ENCODE peak calls at places on chromosomes 7 and 10, in nine cellular contexts. O is fibroblast of mammary gland, S is psoas muscle, X is thyroid gland, Y is left lung, U is GM23338, A is astrocyte, N is colonic mucosa, H is heart right ventricle. Z is an unnamed sample.

GRCh38 chr7:127873151-127873550 is 158.1 kb downstream of the LRRC4 start:
- DNase-seq in O (no peak), S (no peak), X (no peak), Y (no peak), U (no peak), A (no peak), N (no peak), H (no peak), Z (no peak)

GRCh38 chr10:124005991-124006392 is 87.4 kb downstream of the CHST15 start:
- DNase-seq in O (peak), S (no peak), X (no peak), Y (no peak), U (no peak), A (no peak), N (no peak), H (no peak), Z (no peak)

GRCh38 chr10:43196131-43196980 is 58.1 kb downstream of the CSGALNACT2 start:
- DNase-seq in O (no peak), S (no peak), X (no peak), Y (no peak), U (no peak), A (no peak), N (no peak), H (peak), Z (no peak)

GRCh38 chr7:36625247-36625646 is 99.0 kb downstream of the AOAH start:
- DNase-seq in O (no peak), S (no peak), X (no peak), Y (no peak), U (no peak), A (no peak), N (no peak), H (no peak), Z (no peak)

GRCh38 chr10:18594574-18595156 is 56.7 kb downstream of the NSUN6 start:
- DNase-seq in O (peak), S (no peak), X (no peak), Y (no peak), U (peak), A (no peak), N (no peak), H (no peak), Z (no peak)

GRCh38 chr7:22357311-22358175 is 589 bp upstream of the RAPGEF5 start:
- DNase-seq in O (peak), S (no peak), X (no peak), Y (no peak), U (peak), A (peak), N (peak), H (peak), Z (no peak)

GRCh38 chr7:111753968-111754367 is 191.7 kb upstream of the IMMP2L start:
- DNase-seq in O (peak), S (no peak), X (no peak), Y (no peak), U (no peak), A (peak), N (no peak), H (no peak), Z (no peak)

GRCh38 chr10:101720606-101721230 is 25.7 kb upstream of the FBXW4 start:
- DNase-seq in O (no peak), S (no peak), X (no peak), Y (no peak), U (no peak), A (no peak), N (no peak), H (no peak), Z (no peak)

GRCh38 chr10:110425684-110426293 is 71.9 kb upstream of the DUSP5 start:
- DNase-seq in O (peak), S (no peak), X (no peak), Y (no peak), U (no peak), A (peak), N (no peak), H (no peak), Z (peak)

GRCh38 chr10:2508971-2509605 is 558.3 kb upstream of the PFKP start:
- DNase-seq in O (peak), S (no peak), X (no peak), Y (no peak), U (no peak), A (peak), N (no peak), H (no peak), Z (no peak)

GRCh38 chr7:143455494-143455893 is 12.2 kb downstream of the TAS2R60 start:
- DNase-seq in O (no peak), S (no peak), X (no peak), Y (no peak), U (no peak), A (no peak), N (no peak), H (no peak), Z (no peak)

GRCh38 chr10:70540089-70540788 is 61.7 kb downstream of the PALD1 start:
- DNase-seq in O (no peak), S (no peak), X (no peak), Y (no peak), U (peak), A (no peak), N (no peak), H (peak), Z (no peak)

GRCh38 chr10:45460235-45460878 is 86.3 kb downstream of the ALOX5 start:
- DNase-seq in O (no peak), S (no peak), X (no peak), Y (no peak), U (no peak), A (no peak), N (no peak), H (no peak), Z (no peak)

GRCh38 chr10:53315709-53316108 is 543.1 kb upstream of the MBL2 start:
- DNase-seq in O (peak), S (no peak), X (no peak), Y (no peak), U (peak), A (peak), N (no peak), H (no peak), Z (no peak)

GRCh38 chr7:47326808-47327207 is 255.1 kb downstream of the TNS3 start:
- DNase-seq in O (peak), S (peak), X (peak), Y (no peak), U (no peak), A (peak), N (peak), H (peak), Z (no peak)

GRCh38 chr7:68224041-68224534 is 1227.5 kb downstream of the TYW1 start:
- DNase-seq in O (no peak), S (no peak), X (peak), Y (no peak), U (no peak), A (no peak), N (no peak), H (no peak), Z (no peak)

GRCh38 chr7:54397836-54398612 is 144.2 kb upstream of the VSTM2A start:
- DNase-seq in O (peak), S (no peak), X (no peak), Y (no peak), U (peak), A (no peak), N (no peak), H (no peak), Z (no peak)

GRCh38 chr10:112227331-112227961 is 43.9 kb upstream of the GPAM start:
- DNase-seq in O (peak), S (no peak), X (peak), Y (no peak), U (no peak), A (peak), N (no peak), H (no peak), Z (no peak)

GRCh38 chr7:21902240-21902639 is 43.5 kb downstream of the CDCA7L start:
- DNase-seq in O (peak), S (no peak), X (no peak), Y (no peak), U (no peak), A (peak), N (no peak), H (no peak), Z (no peak)

GRCh38 chr10:3060481-3060889 is 6.9 kb upstream of the PFKP start:
- DNase-seq in O (no peak), S (no peak), X (no peak), Y (no peak), U (no peak), A (no peak), N (no peak), H (no peak), Z (no peak)

GRCh38 chr10:122267849-122268737 is 3.0 kb upstream of the BTBD16 start:
- DNase-seq in O (peak), S (peak), X (peak), Y (peak), U (peak), A (no peak), N (peak), H (no peak), Z (peak)

GRCh38 chr7:22013711-22014110 is 68.0 kb upstream of the CDCA7L start:
- DNase-seq in O (no peak), S (no peak), X (peak), Y (no peak), U (no peak), A (no peak), N (no peak), H (no peak), Z (no peak)

GRCh38 chr10:79130846-79131245 is 62.1 kb downstream of the ZMIZ1 start:
- DNase-seq in O (no peak), S (no peak), X (no peak), Y (no peak), U (peak), A (no peak), N (no peak), H (no peak), Z (no peak)

GRCh38 chr7:13312327-13312726 is 624.9 kb downstream of the ARL4A start:
- DNase-seq in O (peak), S (no peak), X (no peak), Y (no peak), U (peak), A (no peak), N (no peak), H (no peak), Z (no peak)

GRCh38 chr10:103510046-103510685 is 16.7 kb downstream of the NEURL1 start:
- DNase-seq in O (no peak), S (no peak), X (no peak), Y (no peak), U (no peak), A (no peak), N (no peak), H (no peak), Z (no peak)

GRCh38 chr7:55129409-55130078 is 110.7 kb downstream of the EGFR start:
- DNase-seq in O (peak), S (no peak), X (no peak), Y (no peak), U (no peak), A (peak), N (peak), H (no peak), Z (no peak)

GRCh38 chr10:28054211-28054888 is 55.5 kb upstream of the ODAD2 start:
- DNase-seq in O (peak), S (no peak), X (no peak), Y (no peak), U (no peak), A (peak), N (no peak), H (no peak), Z (no peak)

GRCh38 chr10:114917927-114918672 is 19.9 kb upstream of the TRUB1 start:
- DNase-seq in O (peak), S (no peak), X (no peak), Y (no peak), U (peak), A (peak), N (no peak), H (no peak), Z (no peak)

GRCh38 chr10:31871266-31871887 is 57.3 kb downstream of the ARHGAP12 start:
- DNase-seq in O (no peak), S (no peak), X (no peak), Y (no peak), U (no peak), A (no peak), N (no peak), H (no peak), Z (no peak)

GRCh38 chr10:74067373-74068370 is 69.8 kb downstream of the VCL start:
- DNase-seq in O (peak), S (no peak), X (no peak), Y (no peak), U (no peak), A (peak), N (no peak), H (no peak), Z (no peak)

GRCh38 chr7:85830982-85831381 is 644.1 kb upstream of the SEMA3D start:
- DNase-seq in O (no peak), S (no peak), X (no peak), Y (no peak), U (no peak), A (no peak), N (no peak), H (no peak), Z (no peak)

GRCh38 chr10:125097409-125098070 is 62.8 kb downstream of the CTBP2 start:
- DNase-seq in O (no peak), S (no peak), X (no peak), Y (no peak), U (no peak), A (no peak), N (no peak), H (no peak), Z (no peak)

GRCh38 chr10:42304341-42304740 is 334.0 kb downstream of the ZNF33B start:
- DNase-seq in O (no peak), S (no peak), X (no peak), Y (no peak), U (no peak), A (no peak), N (no peak), H (no peak), Z (no peak)

DNA sequence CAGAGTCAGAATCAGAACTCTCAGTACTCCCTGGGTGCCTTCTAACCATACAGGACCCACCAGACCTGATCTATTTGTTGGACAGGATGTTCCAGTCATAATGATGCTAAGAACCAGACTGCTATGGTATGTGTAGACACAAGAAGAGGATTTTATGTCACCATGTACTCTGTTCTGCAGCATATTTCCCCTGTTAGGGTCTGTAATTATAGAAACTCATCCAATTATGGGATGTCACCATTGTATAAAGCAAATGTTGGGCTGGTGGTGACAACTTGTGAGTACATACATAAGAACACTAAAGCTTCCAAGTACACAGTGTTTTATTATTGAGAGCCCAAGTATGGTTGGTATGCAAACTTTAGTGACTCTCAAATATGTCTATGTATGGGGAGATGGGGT is 67.1 kb upstream of the AGBL3 start:
- DNase-seq in O (peak), S (no peak), X (no peak), Y (no peak), U (no peak), A (no peak), N (no peak), H (no peak), Z (no peak)
- TF ChIP-seq CTCF in O (no peak), S (no peak), X (no peak), Y (no peak), U (no peak), A (no peak), N (no peak), H (no peak), Z (no peak)

GRCh38 chr10:132338876-132339275 is 6.9 kb downstream of the LRRC27 start:
- DNase-seq in O (no peak), S (no peak), X (no peak), Y (no peak), U (no peak), A (no peak), N (no peak), H (no peak), Z (no peak)

GRCh38 chr10:132334883-132335188 is 2.8 kb downstream of the LRRC27 start:
- DNase-seq in O (no peak), S (no peak), X (no peak), Y (no peak), U (no peak), A (no peak), N (no peak), H (no peak), Z (no peak)

GRCh38 chr10:132336064-132336746 is 4.2 kb downstream of the LRRC27 start:
- DNase-seq in O (no peak), S (no peak), X (no peak), Y (no peak), U (no peak), A (no peak), N (no peak), H (no peak), Z (no peak)

GRCh38 chr10:132335189-132336063 is 3.4 kb downstream of the LRRC27 start:
- DNase-seq in O (no peak), S (no peak), X (no peak), Y (no peak), U (peak), A (no peak), N (no peak), H (peak), Z (no peak)

DNA sequence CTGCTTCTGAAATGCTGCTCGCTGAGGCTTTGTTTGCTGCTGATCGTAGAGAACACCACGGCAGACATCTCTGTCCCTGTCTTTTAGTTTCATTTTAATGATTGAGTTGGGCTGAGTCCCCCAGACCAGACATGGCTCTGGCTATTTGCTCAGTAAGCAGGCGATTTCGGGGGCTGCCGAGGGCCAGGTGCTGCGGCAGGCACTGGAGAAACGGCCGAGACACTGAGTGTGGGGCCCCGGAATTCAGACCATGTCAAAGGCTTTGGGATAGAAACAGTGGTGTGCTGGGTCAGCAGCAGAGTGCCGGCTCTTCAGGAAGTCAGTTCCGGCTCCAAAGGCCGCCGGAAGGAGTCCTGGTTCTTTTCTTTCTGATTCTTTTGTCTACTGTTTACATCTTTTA is 5.0 kb downstream of the LRRC27 start:
- DNase-seq in O (no peak), S (no peak), X (no peak), Y (no peak), U (peak), A (peak), N (no peak), H (no peak), Z (no peak)
- H3K4me3 ChIP-seq in O (peak), S (peak), X (peak), Y (peak), U (no peak), A (peak), N (peak), H (peak), Z (no peak)

GRCh38 chr10:98676895-98677294 is 230.2 kb upstream of the HPS1 start:
- DNase-seq in O (no peak), S (no peak), X (no peak), Y (no peak), U (peak), A (no peak), N (no peak), H (no peak), Z (no peak)
- TF ChIP-seq CTCF in O (peak), S (no peak), X (no peak), Y (no peak), U (peak), A (no peak), N (no peak), H (no peak), Z (no peak)

GRCh38 chr10:77631241-77631640 is 6.4 kb downstream of the KCNMA1 start:
- DNase-seq in O (no peak), S (no peak), X (no peak), Y (no peak), U (no peak), A (no peak), N (no peak), H (no peak), Z (no peak)
- H3K4me3 ChIP-seq in O (no peak), S (no peak), X (no peak), Y (no peak), U (no peak), A (no peak), N (no peak), H (no peak), Z (no peak)

GRCh38 chr10:62817120-62817762 is 1.1 kb upstream of the EGR2 start:
- DNase-seq in O (no peak), S (peak), X (peak), Y (peak), U (peak), A (peak), N (peak), H (peak), Z (no peak)

GRCh38 chr10:62815373-62816111 is 624 bp downstream of the EGR2 start:
- DNase-seq in O (no peak), S (peak), X (peak), Y (peak), U (peak), A (peak), N (peak), H (peak), Z (no peak)

GRCh38 chr10:62817763-62818425 is 1.7 kb upstream of the EGR2 start:
- DNase-seq in O (peak), S (peak), X (peak), Y (peak), U (peak), A (peak), N (peak), H (peak), Z (no peak)

GRCh38 chr10:62814901-62815372 is 1.2 kb downstream of the EGR2 start:
- DNase-seq in O (no peak), S (peak), X (peak), Y (peak), U (peak), A (peak), N (no peak), H (no peak), Z (no peak)

GRCh38 chr10:62816179-62817119 is at the start of gene EGR2:
- DNase-seq in O (peak), S (peak), X (peak), Y (peak), U (peak), A (peak), N (peak), H (peak), Z (peak)
- TF ChIP-seq CTCF in O (no peak), S (no peak), X (no peak), Y (no peak), U (no peak), A (no peak), N (no peak), H (no peak), Z (no peak)

GRCh38 chr7:3218561-3219225 is 82.4 kb upstream of the SDK1 start:
- DNase-seq in O (no peak), S (no peak), X (no peak), Y (no peak), U (no peak), A (peak), N (no peak), H (no peak), Z (no peak)
- H3K4me3 ChIP-seq in O (no peak), S (no peak), X (no peak), Y (no peak), U (no peak), A (no peak), N (no peak), H (no peak), Z (no peak)

Z was measured in GM12864.